ENCODE peak calls at places on chromosomes 7 and 10, in four cellular contexts. S is neural progenitor cell, E is activated gamma-delta T cell treated with Interleukin-2 at 50 U/mL for 16 hours, O is tibial nerve. I is an unnamed sample.

GRCh38 chr10:20616056-20616671 is 280.9 kb downstream of the NEBL start:
- DNase-seq in S (no peak), E (no peak), O (no peak), I (no peak)

GRCh38 chr10:86317949-86318725 is 48.5 kb downstream of the GRID1 start:
- DNase-seq in S (no peak), E (no peak), O (no peak), I (no peak)

GRCh38 chr10:93991596-93992284 is 2.0 kb upstream of the PLCE1 start:
- DNase-seq in S (peak; percentile 51), E (no peak), O (peak; percentile 28), I (peak; percentile 91)

GRCh38 chr10:125689955-125690569 is 7.1 kb upstream of the TEX36 start:
- DNase-seq in S (no peak), E (no peak), O (no peak), I (no peak)

GRCh38 chr7:152579070-152579469 is 96.9 kb downstream of the XRCC2 start:
- DNase-seq in S (no peak), E (no peak), O (no peak), I (peak; percentile 5)

GRCh38 chr10:108490931-108491330 is 1326.4 kb upstream of the SORCS1 start:
- DNase-seq in S (no peak), E (no peak), O (no peak), I (no peak)

GRCh38 chr10:75430000-75430763 is 1.2 kb upstream of the LRMDA start:
- DNase-seq in S (peak; percentile 94), E (no peak), O (peak; percentile 26), I (no peak)

GRCh38 chr7:117639966-117640365 is 160.1 kb downstream of the CFTR start:
- DNase-seq in S (no peak), E (no peak), O (no peak), I (no peak)

GRCh38 chr7:149865437-149865836 is 8.3 kb upstream of the ATP6V0E2 start:
- DNase-seq in S (no peak), E (peak; percentile 60), O (no peak), I (no peak)

GRCh38 chr7:96977445-96977844 is 27.9 kb upstream of the DLX6 start:
- DNase-seq in S (no peak), E (no peak), O (no peak), I (no peak)

GRCh38 chr7:147547252-147547897 is 1043.2 kb upstream of the C7orf33 start:
- DNase-seq in S (peak; percentile 64), E (no peak), O (no peak), I (peak; percentile 28)

GRCh38 chr10:103648951-103649532 is 155.5 kb downstream of the NEURL1 start:
- DNase-seq in S (no peak), E (no peak), O (no peak), I (no peak)

GRCh38 chr7:150949564-150949963 is 28.6 kb downstream of the KCNH2 start:
- DNase-seq in S (no peak), E (no peak), O (no peak), I (no peak)

GRCh38 chr7:31023877-31024276 is 28.2 kb upstream of the ADCYAP1R1 start:
- DNase-seq in S (no peak), E (no peak), O (no peak), I (no peak)

GRCh38 chr7:143885951-143886350 is 16.0 kb downstream of the TCAF1 start:
- DNase-seq in S (no peak), E (no peak), O (no peak), I (no peak)

GRCh38 chr10:96671207-96671890 is 49.0 kb downstream of the PIK3AP1 start:
- DNase-seq in S (no peak), E (no peak), O (no peak), I (no peak)

GRCh38 chr10:94065344-94065743 is 71.6 kb downstream of the PLCE1 start:
- DNase-seq in S (no peak), E (no peak), O (no peak), I (peak; percentile 21)

GRCh38 chr10:128751284-128751683 is 625.1 kb upstream of the MKI67 start:
- DNase-seq in S (no peak), E (no peak), O (no peak), I (no peak)

GRCh38 chr7:4269086-4269485 is 413.0 kb upstream of the FOXK1 start:
- DNase-seq in S (no peak), E (no peak), O (no peak), I (no peak)

GRCh38 chr10:130372222-130372621 is 236.0 kb downstream of the GLRX3 start:
- DNase-seq in S (no peak), E (no peak), O (no peak), I (no peak)

GRCh38 chr7:521221-522070 is 1.8 kb upstream of the PDGFA start:
- DNase-seq in S (peak; percentile 65), E (no peak), O (no peak), I (peak; percentile 54)

GRCh38 chr10:55019461-55019860 is 218.4 kb upstream of the PCDH15 start:
- DNase-seq in S (no peak), E (no peak), O (no peak), I (no peak)

GRCh38 chr7:128891110-128891941 is 19.2 kb downstream of the KCP start:
- DNase-seq in S (peak; percentile 63), E (no peak), O (no peak), I (no peak)

GRCh38 chr7:77738871-77739270 is 42.6 kb downstream of the RSBN1L start:
- DNase-seq in S (no peak), E (no peak), O (no peak), I (peak; percentile 76)

GRCh38 chr10:18687195-18687594 is 28.0 kb downstream of the ARL5B start:
- DNase-seq in S (no peak), E (no peak), O (no peak), I (no peak)

GRCh38 chr7:149562602-149563001 is 65.0 kb upstream of the ZNF746 start:
- DNase-seq in S (no peak), E (no peak), O (no peak), I (peak; percentile 64)

GRCh38 chr10:78115135-78115853 is 81.6 kb downstream of the RPS24 start:
- DNase-seq in S (no peak), E (no peak), O (no peak), I (no peak)

GRCh38 chr10:31076589-31076988 is 44.9 kb upstream of the ZNF438 start:
- DNase-seq in S (no peak), E (no peak), O (no peak), I (no peak)

GRCh38 chr7:11341285-11341944 is 367.7 kb downstream of the PHF14 start:
- DNase-seq in S (peak; percentile 47), E (no peak), O (peak; percentile 7), I (peak; percentile 39)

GRCh38 chr7:67716729-67717128 is 720.1 kb downstream of the TYW1 start:
- DNase-seq in S (no peak), E (no peak), O (no peak), I (no peak)

GRCh38 chr7:126578338-126578737 is 674.4 kb downstream of the GRM8 start:
- DNase-seq in S (peak; percentile 26), E (no peak), O (no peak), I (no peak)

GRCh38 chr7:73876973-73877372 is 16.0 kb downstream of the TMEM270 start:
- DNase-seq in S (no peak), E (no peak), O (no peak), I (no peak)

I was measured in EL.